ENCODE peak calls at places on chromosomes 6 and 20, in seven cellular contexts. J is breast epithelium; X is CD4-positive, alpha-beta memory T cell; Z is stomach; G is heart left ventricle; H is heart right ventricle; M is transverse colon. Q is an unnamed sample.

GRCh38 chr20:9025643-9026042 is 43.2 kb upstream of the PLCB4 start:
- DNase-seq in G (no peak), H (no peak), J (no peak), M (no peak), X (no peak), Z (no peak), Q (no peak)

GRCh38 chr20:59992531-59992930 is 34.3 kb downstream of the CDH26 start:
- DNase-seq in G (no peak), M (no peak), J (no peak), H (no peak), X (no peak), Z (no peak), Q (no peak)

GRCh38 chr6:28269492-28269891 is 2.5 kb downstream of the ZSCAN26 start:
- DNase-seq in X (no peak), M (no peak), J (no peak), Z (no peak), H (no peak), G (no peak), Q (no peak)

GRCh38 chr6:3363296-3364025 is 93.4 kb downstream of the SLC22A23 start:
- DNase-seq in X (no peak), J (peak; percentile 90), G (no peak), M (peak; percentile 89), Z (peak; percentile 93), H (no peak), Q (peak; percentile 80)

GRCh38 chr20:57263127-57263609 is 3.3 kb downstream of the BMP7 start:
- DNase-seq in G (no peak), H (no peak), M (no peak), J (no peak), Z (no peak), X (no peak), Q (no peak)

GRCh38 chr6:40947876-40948514 is 91.0 kb downstream of the UNC5CL start:
- DNase-seq in G (no peak), M (no peak), X (no peak), H (no peak), Z (no peak), J (no peak), Q (no peak)

GRCh38 chr6:139977887-139978332 is 603.5 kb upstream of the CITED2 start:
- DNase-seq in M (no peak), X (no peak), J (no peak), H (no peak), Z (no peak), G (no peak), Q (peak; percentile 34)

GRCh38 chr6:131063028-131063763 is at the start of gene EPB41L2:
- DNase-seq in Z (peak; percentile 86), H (peak; percentile 91), G (peak; percentile 89), X (peak; percentile 79), M (peak; percentile 92), J (peak; percentile 66), Q (peak; percentile 84)

GRCh38 chr6:44554901-44555300 is 167.4 kb downstream of the CDC5L start:
- DNase-seq in X (no peak), Z (no peak), G (no peak), H (no peak), M (no peak), J (no peak), Q (no peak)

GRCh38 chr20:34083137-34083536 is 28.9 kb downstream of the EIF2S2 start:
- DNase-seq in J (no peak), G (peak; percentile 90), H (peak; percentile 78), M (peak; percentile 32), X (no peak), Z (peak; percentile 75), Q (peak; percentile 89)

GRCh38 chr6:15363523-15364400 is 117.9 kb downstream of the JARID2 start:
- DNase-seq in G (no peak), H (no peak), M (no peak), J (no peak), X (no peak), Z (no peak), Q (no peak)

GRCh38 chr20:58629213-58629575 is 21.9 kb upstream of the STX16 start:
- DNase-seq in J (no peak), H (no peak), Z (no peak), G (no peak), M (no peak), X (no peak), Q (no peak)

GRCh38 chr6:28281288-28282064 is at the start of gene PGBD1:
- DNase-seq in X (peak; percentile 24), J (peak; percentile 55), M (peak; percentile 71), G (peak; percentile 88), H (peak; percentile 85), Z (peak; percentile 72), Q (peak; percentile 73)

DNA sequence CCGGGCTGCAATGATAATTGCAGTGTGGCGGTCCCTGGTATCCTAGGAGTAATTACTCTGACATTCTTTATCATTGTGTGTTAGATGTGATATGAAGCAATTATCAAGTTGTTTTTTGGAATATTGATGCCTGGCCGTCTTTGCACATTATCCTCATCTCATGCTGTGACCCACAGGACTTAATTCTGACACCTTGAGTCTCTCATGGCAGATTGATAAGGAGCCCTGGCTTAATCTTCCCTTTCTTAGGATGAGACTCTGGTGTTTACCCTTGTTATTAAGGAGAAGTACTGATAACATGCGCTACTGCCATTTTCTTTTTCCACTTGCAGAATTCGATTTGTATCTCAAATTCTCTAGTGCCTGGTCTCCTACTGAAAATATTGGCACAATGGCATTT is 980.2 kb downstream of the KIF16B start:
- DNase-seq in J (no peak), M (no peak), X (no peak), H (no peak), Z (no peak), G (no peak), Q (no peak)
- H3K9me3 ChIP-seq in J (no peaks in the 10 kb centered on the region), M (no peaks in the 10 kb centered on the region), X (no peaks in the 10 kb centered on the region), H (no peaks in the 10 kb centered on the region), Z (no peaks in the 10 kb centered on the region), G (no peaks in the 10 kb centered on the region), Q (no peaks in the 10 kb centered on the region)

DNA sequence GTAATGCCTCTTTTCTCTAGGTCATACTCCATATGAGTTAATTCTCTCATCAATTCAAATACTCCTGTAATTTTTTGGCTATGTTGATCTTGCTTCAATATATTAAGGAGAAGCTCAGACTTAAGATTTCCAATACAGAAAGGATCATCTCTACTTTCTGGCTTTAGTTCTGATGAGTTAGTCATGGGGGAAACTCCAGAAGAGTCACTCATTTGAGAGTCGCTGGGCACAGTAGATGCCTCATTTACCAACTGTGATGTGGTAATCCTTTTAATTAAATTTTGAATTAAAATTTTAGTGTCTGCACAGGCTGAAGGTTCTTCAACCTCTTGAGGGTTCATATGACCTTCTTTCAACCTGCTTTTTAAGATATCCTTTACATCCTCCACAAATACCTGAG is 38.5 kb downstream of the DST start:
- DNase-seq in M (no peak), G (no peak), Z (no peak), X (no peak), H (no peak), J (no peak), Q (no peak)
- H3K27ac ChIP-seq in M (no peak overlapping the region), G (no peak overlapping the region), Z (no peak overlapping the region), X (no peak overlapping the region), H (no peak overlapping the region), J (no peak overlapping the region), Q (no peak overlapping the region)

GRCh38 chr6:24779416-24779815 is 4.7 kb downstream of the GMNN start:
- DNase-seq in J (no peak), X (no peak), H (no peak), M (no peak), Z (no peak), G (no peak), Q (no peak)
- H3K4me3 ChIP-seq in J (peak overlapping the region; percentile 25), X (no peak overlapping the region), H (no peak overlapping the region), M (peak overlapping the region; percentile 78), Z (peak overlapping the region; percentile 97), G (no peak overlapping the region), Q (no peak overlapping the region)

GRCh38 chr6:305371-306206 is 13.3 kb downstream of the DUSP22 start:
- DNase-seq in H (no peak), M (no peak), G (no peak), Z (no peak), X (no peak), J (no peak), Q (no peak)
- H3K9me3 ChIP-seq in H (no peaks in the 10 kb centered on the region), M (no peaks in the 10 kb centered on the region), G (no peaks in the 10 kb centered on the region), Z (no peaks in the 10 kb centered on the region), X (peaks cover 5% of the 10 kb centered on the region), J (no peaks in the 10 kb centered on the region), Q (peaks cover 4% of the 10 kb centered on the region)

DNA sequence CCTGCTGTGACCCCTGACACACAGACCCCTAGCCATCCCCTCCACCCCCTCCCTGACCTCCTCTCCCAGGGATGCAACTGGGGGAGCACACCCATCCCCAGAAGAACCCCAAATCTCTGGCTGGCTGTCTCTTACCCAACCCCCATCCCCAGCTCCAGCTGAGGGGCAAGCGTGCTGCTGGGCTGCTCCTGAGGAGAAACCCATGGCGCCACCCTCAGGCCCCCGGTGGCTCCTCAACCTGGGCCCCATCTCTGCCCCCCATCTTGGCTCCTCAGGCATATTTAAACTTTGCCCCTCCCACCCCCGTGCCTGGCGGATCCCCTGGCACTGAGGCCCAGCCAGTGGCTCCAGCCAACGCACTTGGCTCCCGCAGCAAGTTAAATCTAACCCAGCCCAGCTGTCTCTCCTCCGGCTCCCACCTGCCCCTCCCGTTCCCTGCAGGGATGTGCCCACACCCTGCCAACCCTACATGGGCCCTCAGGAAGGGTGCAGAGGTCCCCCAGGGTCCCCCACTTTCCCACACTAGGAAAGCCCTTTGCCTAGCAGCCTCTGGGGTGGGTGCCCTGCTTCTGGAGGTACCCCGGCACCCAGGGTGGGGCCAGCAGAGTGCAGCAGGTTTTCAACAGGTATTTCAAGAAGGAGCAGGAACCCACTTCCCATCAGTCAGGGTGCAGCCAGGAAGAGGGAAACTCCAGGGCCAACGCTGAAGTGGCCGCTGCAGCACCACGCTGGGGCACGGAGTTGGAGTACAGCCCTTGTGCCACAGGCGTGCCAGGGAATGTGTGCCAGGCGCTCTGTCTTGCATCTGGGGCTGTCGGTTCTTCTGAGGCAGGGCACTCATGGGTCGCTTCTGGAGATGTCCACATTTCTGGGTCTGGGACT is 5.3 kb upstream of the OSBPL2 start:
- DNase-seq in M (no peak), J (no peak), G (peak; percentile 75), Z (peak; percentile 46), X (no peak), H (peak; percentile 53), Q (no peak)
- H3K27ac ChIP-seq in M (no peak overlapping the region), J (peak overlapping the region; percentile 41), G (no peak overlapping the region), Z (no peak overlapping the region), X (no peak overlapping the region), H (no peak overlapping the region), Q (no peak overlapping the region)

DNA sequence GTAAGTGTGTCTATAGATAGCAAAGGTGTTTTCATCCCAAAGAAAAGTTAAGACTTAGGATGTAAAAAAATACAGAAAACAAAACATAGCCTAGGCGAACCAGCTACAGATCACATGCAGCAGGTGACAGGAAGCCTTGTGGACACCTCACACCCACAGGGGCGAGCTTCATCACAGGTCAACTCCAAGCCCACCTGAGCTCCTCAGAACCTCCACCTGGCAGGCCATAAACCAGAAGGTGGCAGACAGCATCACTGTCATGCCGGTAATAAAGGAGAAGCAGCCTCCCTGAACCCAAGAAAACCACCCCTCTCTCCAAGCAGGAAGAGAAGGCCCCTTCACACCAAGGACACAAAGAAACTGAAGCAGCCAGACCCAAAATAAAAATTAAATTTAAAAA is 1.0 kb downstream of the RALGAPA2 start:
- DNase-seq in J (no peak), M (peak; percentile 38), X (peak; percentile 22), H (no peak), Z (no peak), G (no peak), Q (no peak)
- H3K4me3 ChIP-seq in J (peak overlapping the region; percentile 89), M (peak overlapping the region; percentile 84), X (peak overlapping the region; percentile 42), H (peak overlapping the region; percentile 95), Z (peak overlapping the region; percentile 99), G (peak overlapping the region; percentile 98), Q (peak overlapping the region; percentile 69)

GRCh38 chr20:16014436-16014835 is 558.8 kb downstream of the KIF16B start:
- DNase-seq in G (no peak), Z (no peak), J (no peak), M (no peak), X (no peak), H (no peak), Q (no peak)
- H3K9me3 ChIP-seq in G (no peaks in the 10 kb centered on the region), Z (no peaks in the 10 kb centered on the region), J (no peaks in the 10 kb centered on the region), M (no peaks in the 10 kb centered on the region), X (peaks cover 2% of the 10 kb centered on the region), H (no peaks in the 10 kb centered on the region), Q (no peaks in the 10 kb centered on the region)